ENCODE peak calls at places on chromosomes 13 and 19, in five cellular contexts. J is thoracic aorta, C is left lung, E is pancreas, M is mammary epithelial cell. S is an unnamed sample.

GRCh38 chr13:73065665-73066350 is 7.0 kb downstream of the KLF5 start:
- DNase-seq in J (no peak), C (no peak), E (no peak), M (peak), S (no peak)

GRCh38 chr13:95643471-95643813 is 1.1 kb downstream of the DZIP1 start:
- DNase-seq in J (no peak), C (no peak), E (no peak), M (peak), S (peak)

GRCh38 chr13:22506286-22506685 is 674.5 kb upstream of the SGCG start:
- DNase-seq in J (no peak), C (no peak), E (no peak), M (no peak), S (no peak)

GRCh38 chr19:16031872-16032200 is 44.5 kb upstream of the TPM4 start:
- DNase-seq in J (no peak), C (no peak), E (no peak), M (no peak), S (no peak)

GRCh38 chr13:31477961-31478360 is 261.4 kb upstream of the RXFP2 start:
- DNase-seq in J (no peak), C (no peak), E (no peak), M (no peak), S (no peak)

GRCh38 chr13:35838356-35838755 is 292.8 kb downstream of the DCLK1 start:
- DNase-seq in J (no peak), C (no peak), E (no peak), M (peak), S (peak)

GRCh38 chr19:35114656-35115537 is 726 bp upstream of the FXYD3 start:
- DNase-seq in J (no peak), C (peak), E (no peak), M (peak), S (no peak)

GRCh38 chr19:45421953-45422498 is 1.7 kb downstream of the ERCC1 start:
- DNase-seq in J (no peak), C (no peak), E (no peak), M (no peak), S (no peak)

GRCh38 chr19:36207605-36208252 is 6.7 kb downstream of the ZNF565 start:
- DNase-seq in J (no peak), C (no peak), E (no peak), M (no peak), S (no peak)

GRCh38 chr19:45785097-45785496 is 2.8 kb upstream of the DMPK start:
- DNase-seq in J (no peak), C (no peak), E (no peak), M (no peak), S (no peak)

GRCh38 chr19:8387688-8388611 is 2.2 kb upstream of the RAB11B start:
- DNase-seq in J (no peak), C (no peak), E (peak), M (no peak), S (no peak)

GRCh38 chr13:93727301-93728141 is 500.9 kb downstream of the GPC6 start:
- DNase-seq in J (no peak), C (no peak), E (no peak), M (peak), S (peak)

GRCh38 chr13:77868717-77869116 is 49.9 kb downstream of the EDNRB start:
- DNase-seq in J (no peak), C (no peak), E (no peak), M (peak), S (no peak)

GRCh38 chr19:49106648-49107135 is 7.5 kb upstream of the LIN7B start:
- DNase-seq in J (no peak), C (peak), E (no peak), M (peak), S (peak)

GRCh38 chr13:38223093-38223492 is 126.6 kb upstream of the UFM1 start:
- DNase-seq in J (no peak), C (no peak), E (no peak), M (no peak), S (no peak)

GRCh38 chr19:16671652-16672274 is 10.8 kb downstream of the TMEM38A start:
- DNase-seq in J (no peak), C (peak), E (no peak), M (no peak), S (no peak)

GRCh38 chr19:17909017-17909732 is 23.6 kb upstream of the CCDC124 start:
- DNase-seq in J (no peak), C (no peak), E (peak), M (peak), S (no peak)

GRCh38 chr13:34749046-34749445 is 193.0 kb upstream of the NBEA start:
- DNase-seq in J (no peak), C (no peak), E (no peak), M (no peak), S (no peak)

DNA sequence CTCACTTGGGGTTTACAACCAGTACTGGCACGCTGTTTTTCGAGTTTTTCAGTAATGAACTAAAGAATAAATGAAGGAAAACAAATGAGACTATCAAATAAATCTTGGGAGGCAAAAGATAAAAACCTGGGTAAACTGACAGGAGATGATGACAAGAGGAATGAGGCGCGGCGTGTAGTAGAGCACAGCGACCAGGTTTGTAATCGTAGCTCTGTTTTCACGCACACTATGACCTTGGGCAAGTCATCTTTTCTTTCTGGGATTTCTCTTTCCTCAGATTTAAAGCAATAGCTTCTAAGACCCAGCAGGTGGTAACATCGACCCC is 419 bp downstream of the MRPS31 start:
- DNase-seq in J (no peak), C (no peak), E (no peak), M (no peak), S (no peak)
- H3K27ac ChIP-seq in J (peak), C (peak), E (peak), M (peak), S (no peak)

GRCh38 chr13:23558675-23559536 is 11.3 kb upstream of the TNFRSF19 start:
- DNase-seq in J (no peak), C (no peak), E (no peak), M (peak), S (peak)
- H3K4me3 ChIP-seq in J (peak), C (no peak), E (no peak), M (peak), S (no peak)

GRCh38 chr13:112728375-112729126 is 38.7 kb downstream of the ATP11A start:
- DNase-seq in J (no peak), C (no peak), E (no peak), M (no peak), S (no peak)

GRCh38 chr13:112731667-112732616 is 42.1 kb downstream of the ATP11A start:
- DNase-seq in J (no peak), C (no peak), E (no peak), M (no peak), S (no peak)

GRCh38 chr13:112727581-112727980 is 37.7 kb downstream of the ATP11A start:
- DNase-seq in J (no peak), C (no peak), E (no peak), M (no peak), S (no peak)

GRCh38 chr13:112730157-112730671 is 40.4 kb downstream of the ATP11A start:
- DNase-seq in J (no peak), C (no peak), E (no peak), M (no peak), S (no peak)

GRCh38 chr13:112729408-112729807 is 39.6 kb downstream of the ATP11A start:
- DNase-seq in J (no peak), C (no peak), E (no peak), M (no peak), S (no peak)
- H3K27ac ChIP-seq in J (no peak), C (no peak), E (no peak), M (no peak), S (no peak)

DNA sequence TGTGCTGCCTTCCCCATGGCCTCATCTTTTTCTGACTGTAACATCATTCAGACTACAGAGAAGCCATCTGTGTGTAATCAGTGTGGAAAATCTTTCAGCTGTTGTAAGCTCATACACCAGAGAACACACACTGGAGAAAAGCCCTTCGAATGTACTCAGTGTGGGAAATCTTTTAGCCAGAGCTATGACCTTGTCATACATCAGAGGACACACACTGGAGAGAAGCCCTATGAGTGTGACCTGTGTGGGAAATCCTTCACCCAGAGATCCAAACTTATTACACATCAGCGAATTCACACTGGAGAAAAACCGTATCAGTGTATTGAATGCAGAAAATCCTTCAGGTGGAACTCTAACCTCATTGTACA is 17.2 kb upstream of the ZNF8 start:
- DNase-seq in J (no peak), C (no peak), E (no peak), M (no peak), S (no peak)
- H3K4me3 ChIP-seq in J (no peak), C (no peak), E (no peak), M (no peak), S (no peak)

GRCh38 chr13:29855009-29855408 is 4.6 kb upstream of the UBL3 start:
- DNase-seq in J (no peak), C (no peak), E (no peak), M (no peak), S (no peak)

GRCh38 chr13:29850213-29850898 is at the start of gene UBL3:
- DNase-seq in J (peak), C (peak), E (peak), M (peak), S (peak)

GRCh38 chr13:29852464-29853054 is 2.1 kb upstream of the UBL3 start:
- DNase-seq in J (no peak), C (no peak), E (no peak), M (no peak), S (no peak)

GRCh38 chr13:29855784-29856183 is 5.4 kb upstream of the UBL3 start:
- DNase-seq in J (no peak), C (no peak), E (no peak), M (no peak), S (no peak)

GRCh38 chr13:29853131-29853530 is 2.7 kb upstream of the UBL3 start:
- DNase-seq in J (no peak), C (no peak), E (no peak), M (no peak), S (no peak)
- H3K27ac ChIP-seq in J (no peak), C (no peak), E (no peak), M (no peak), S (no peak)

GRCh38 chr19:22421797-22422196 is 349 bp downstream of the ZNF98 start:
- DNase-seq in J (no peak), C (no peak), E (no peak), M (no peak), S (no peak)
- H3K4me3 ChIP-seq in J (peak), C (no peak), E (peak), M (no peak), S (no peak)

DNA sequence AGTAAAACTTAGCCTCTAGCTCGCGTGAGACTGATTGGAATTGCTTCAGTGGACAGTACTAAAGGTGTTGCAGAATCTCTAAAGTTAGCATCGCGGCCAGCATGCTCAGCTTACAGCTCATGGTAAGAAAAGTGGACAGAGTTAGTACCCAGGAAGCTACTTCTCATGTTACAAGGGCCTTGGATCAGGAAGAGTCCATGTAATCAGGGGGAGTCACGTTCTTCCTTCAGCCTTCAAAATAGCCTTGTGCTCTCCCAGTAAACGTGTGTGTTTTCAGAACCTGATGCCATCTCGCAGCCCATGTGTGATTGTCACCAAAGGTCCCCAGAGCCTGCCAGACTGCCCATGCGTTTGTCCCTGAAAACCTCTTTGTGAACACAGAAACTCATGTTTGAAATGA is 195.8 kb upstream of the RNF113B start:
- DNase-seq in J (no peak), C (no peak), E (no peak), M (no peak), S (no peak)
- H3K27ac ChIP-seq in J (no peak), C (no peak), E (no peak), M (no peak), S (no peak)